ENCODE peak calls at places on chromosome 10, in five cellular contexts. L is putamen; V is activated T-helper 9 cell treated with anti-CD3 and anti-CD28 coated beads, Interleukin-2, amount 50 U/mL, for 16 hours; B is fibroblast of mammary gland; R is stimulated activated CD8-positive, alpha-beta memory T cell treated with anti-CD3 and anti-CD28 coated beads, Interleukin-12 subunit alpha, Interleukin-12 subunit beta, amount 100 ng/mL, for 4 hours. G is an unnamed sample.

GRCh38 chr10:97123713-97124112 is 62.0 kb downstream of the SLIT1 start:
- DNase-seq in L (peak; percentile 17), B (no peak), R (no peak), V (no peak), G (no peak)

GRCh38 chr10:615583-616152 is 73.8 kb downstream of the DIP2C start:
- DNase-seq in B (peak; percentile 94), L (no peak), V (no peak), R (no peak), G (no peak)

GRCh38 chr10:101189461-101190401 is 39.5 kb downstream of the LBX1 start:
- DNase-seq in V (no peak), B (no peak), R (no peak), L (no peak), G (no peak)

GRCh38 chr10:11095374-11095785 is 77.7 kb downstream of the CELF2 start:
- DNase-seq in L (no peak), V (no peak), R (no peak), B (no peak), G (no peak)

GRCh38 chr10:58943234-58943633 is 233.2 kb upstream of the PHYHIPL start:
- DNase-seq in B (peak; percentile 80), R (no peak), V (no peak), L (no peak), G (no peak)

GRCh38 chr10:28263136-28263857 is 39.6 kb downstream of the MPP7 start:
- DNase-seq in R (no peak), B (no peak), L (no peak), V (no peak), G (no peak)

GRCh38 chr10:43258922-43259247 is 8.0 kb downstream of the RASGEF1A start:
- DNase-seq in V (no peak), R (no peak), B (no peak), L (no peak), G (no peak)

GRCh38 chr10:85612378-85612775 is 754.2 kb downstream of the GRID1 start:
- DNase-seq in R (no peak), B (no peak), L (no peak), V (peak; percentile 10), G (peak; percentile 31)

GRCh38 chr10:70664702-70665195 is 7.6 kb upstream of the ADAMTS14 start:
- DNase-seq in B (peak; percentile 99), L (peak; percentile 97), V (no peak), R (no peak), G (no peak)

G was measured in GM13977.